ENCODE peak calls at places on chromosomes 6 and 20, in seven cellular contexts. Q is T-helper 9 cell; D is HT1080; R is CD4-positive, alpha-beta T cell; C is iris pigment epithelial cell; H is activated CD4-positive, alpha-beta T cell treated with anti-CD3 and anti-CD28 coated beads for 1 hour; Y is stimulated activated CD8-positive, alpha-beta memory T cell treated with anti-CD3 and anti-CD28 coated beads, Interleukin-7, amount 100 ng/mL, for 4 hours. S is an unnamed sample.

GRCh38 chr20:46999821-47000465 is 105.3 kb downstream of the EYA2 start:
- DNase-seq in Q (no peak), D (no peak), R (no peak), C (no peak), H (no peak), Y (no peak), S (no peak)

GRCh38 chr6:49269190-49269589 is 193.9 kb downstream of the MMUT start:
- DNase-seq in Q (no peak), D (peak), R (no peak), C (peak), H (no peak), Y (no peak), S (no peak)

GRCh38 chr6:73879466-73879865 is 183.5 kb downstream of the CD109 start:
- DNase-seq in Q (no peak), D (no peak), R (no peak), C (no peak), H (no peak), Y (no peak), S (no peak)

GRCh38 chr20:2264118-2264517 is 31.7 kb upstream of the TGM3 start:
- DNase-seq in Q (no peak), D (no peak), R (no peak), C (no peak), H (no peak), Y (no peak), S (no peak)

GRCh38 chr6:33599413-33599911 is 19.4 kb upstream of the BAK1 start:
- DNase-seq in Q (no peak), D (peak), R (no peak), C (no peak), H (no peak), Y (no peak), S (peak)

GRCh38 chr6:4085329-4085695 is 6.4 kb upstream of the FAM217A start:
- DNase-seq in Q (no peak), D (peak), R (no peak), C (peak), H (no peak), Y (no peak), S (no peak)

GRCh38 chr6:56764081-56764566 is 121.4 kb upstream of the DST start:
- DNase-seq in Q (no peak), D (peak), R (no peak), C (peak), H (no peak), Y (no peak), S (peak)

GRCh38 chr6:37922563-37922962 is 103.0 kb downstream of the ZFAND3 start:
- DNase-seq in Q (no peak), D (no peak), R (no peak), C (no peak), H (no peak), Y (no peak), S (no peak)

GRCh38 chr6:67102743-67103142 is 1395.7 kb upstream of the EYS start:
- DNase-seq in Q (no peak), D (no peak), R (no peak), C (peak), H (no peak), Y (no peak), S (no peak)

GRCh38 chr6:163900570-163900969 is 486.1 kb downstream of the QKI start:
- DNase-seq in Q (no peak), D (peak), R (no peak), C (peak), H (no peak), Y (no peak), S (no peak)

S was measured in NCI-H226.